ENCODE peak calls at places on chromosomes 12 and 14, in four cellular contexts. X, R, Y and O are unnamed samples.
A peak's percentile ranks its signal among the peaks of the same experiment; 100 is the strongest.

GRCh38 chr12:26803552-26803951 is 29.4 kb downstream of the ITPR2 start:
- DNase-seq in X (no peak), R (no peak), Y (no peak), O (no peak)

GRCh38 chr14:91140672-91141071 is 26.8 kb downstream of the DGLUCY start:
- DNase-seq in X (no peak), R (no peak), Y (no peak), O (no peak)

GRCh38 chr14:61472025-61472672 is 150.8 kb downstream of the PRKCH start:
- DNase-seq in X (peak; percentile 43), R (peak; percentile 76), Y (peak; percentile 54), O (peak; percentile 60)

GRCh38 chr14:61466905-61467280 is 145.5 kb downstream of the PRKCH start:
- DNase-seq in X (no peak), R (no peak), Y (no peak), O (no peak)

GRCh38 chr14:77140343-77140936 is 1.2 kb downstream of the ZDHHC22 start:
- DNase-seq in X (no peak), R (no peak), Y (no peak), O (no peak)

GRCh38 chr12:83818888-83819287 is 1093.7 kb downstream of the SLC6A15 start:
- DNase-seq in X (peak; percentile 69), R (no peak), Y (no peak), O (no peak)

GRCh38 chr14:104749111-104749649 is 3.8 kb upstream of the SIVA1 start:
- DNase-seq in X (peak; percentile 84), R (no peak), Y (no peak), O (no peak)

GRCh38 chr12:26620907-26621306 is 212.1 kb downstream of the ITPR2 start:
- DNase-seq in X (no peak), R (no peak), Y (no peak), O (no peak)

GRCh38 chr14:68177728-68178127 is 358.1 kb downstream of the RAD51B start:
- DNase-seq in X (no peak), R (no peak), Y (no peak), O (no peak)

GRCh38 chr14:34682787-34683321 is 31.5 kb downstream of the CFL2 start:
- DNase-seq in X (no peak), R (no peak), Y (no peak), O (no peak)

GRCh38 chr14:90111895-90112534 is 50.2 kb downstream of the KCNK13 start:
- DNase-seq in X (no peak), R (no peak), Y (no peak), O (no peak)

GRCh38 chr12:45343269-45344051 is 127.6 kb downstream of the ANO6 start:
- DNase-seq in X (peak; percentile 24), R (no peak), Y (peak; percentile 15), O (no peak)

GRCh38 chr12:132236930-132237771 is 92.2 kb downstream of the GALNT9 start:
- DNase-seq in X (no peak), R (no peak), Y (no peak), O (no peak)

GRCh38 chr12:15563683-15564082 is 225.5 kb downstream of the EPS8 start:
- DNase-seq in X (no peak), R (peak; percentile 46), Y (no peak), O (no peak)

GRCh38 chr14:73751157-73751691 is 37.0 kb upstream of the PNMA1 start:
- DNase-seq in X (no peak), R (no peak), Y (no peak), O (no peak)

GRCh38 chr12:51592034-51592705 is 1.1 kb downstream of the SCN8A start:
- DNase-seq in X (peak; percentile 7), R (no peak), Y (no peak), O (no peak)

GRCh38 chr14:56810341-56810740 is at the start of gene OTX2:
- DNase-seq in X (no peak), R (no peak), Y (no peak), O (no peak)

GRCh38 chr12:102481705-102482104 is 1.3 kb upstream of the IGF1 start:
- DNase-seq in X (no peak), R (no peak), Y (no peak), O (no peak)

GRCh38 chr12:131331148-131331750 is 377.5 kb downstream of the ADGRD1 start:
- DNase-seq in X (no peak), R (no peak), Y (no peak), O (no peak)

GRCh38 chr14:105492966-105493871 is 2.2 kb downstream of the TEDC1 start:
- DNase-seq in X (peak; percentile 7), R (no peak), Y (no peak), O (no peak)

GRCh38 chr12:96338852-96339478 is 61.3 kb downstream of the CDK17 start:
- DNase-seq in X (peak; percentile 13), R (no peak), Y (no peak), O (no peak)

GRCh38 chr12:31496257-31496656 is 94.7 kb downstream of the DENND5B start:
- DNase-seq in X (no peak), R (no peak), Y (no peak), O (no peak)

GRCh38 chr12:31494455-31494854 is 96.5 kb downstream of the DENND5B start:
- DNase-seq in X (no peak), R (no peak), Y (no peak), O (no peak)

GRCh38 chr12:31491819-31492598 is 98.9 kb downstream of the DENND5B start:
- DNase-seq in X (peak; percentile 39), R (no peak), Y (no peak), O (no peak)

GRCh38 chr12:31491395-31491794 is 99.5 kb downstream of the DENND5B start:
- DNase-seq in X (no peak), R (no peak), Y (no peak), O (no peak)

DNA sequence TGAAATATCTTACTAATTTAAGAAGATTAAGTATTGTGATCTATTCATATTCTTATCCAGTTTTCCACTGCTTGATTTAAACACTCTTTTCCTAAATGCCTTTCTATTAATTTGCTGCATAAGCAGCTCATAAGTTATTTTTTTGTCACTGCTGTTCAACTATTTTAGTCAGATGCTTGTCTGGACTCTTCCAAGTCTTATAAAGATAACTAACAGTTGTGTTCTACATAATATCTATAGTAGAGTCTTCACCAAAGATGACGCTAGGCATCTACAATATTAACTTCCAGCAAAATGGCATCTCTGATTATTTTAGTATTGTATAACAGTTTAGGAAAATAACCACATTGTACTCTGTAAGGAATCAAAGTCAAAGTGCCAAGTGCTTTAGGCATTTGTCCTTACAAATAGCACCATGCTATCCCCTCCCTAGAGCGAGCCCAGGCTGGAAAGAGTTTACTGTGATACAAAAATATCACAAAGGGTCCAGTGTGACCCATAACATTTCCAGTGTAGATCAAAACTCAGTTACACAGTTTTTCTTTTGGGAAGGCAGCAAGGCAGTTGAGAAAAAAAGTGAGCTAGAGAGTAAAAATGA is 98.2 kb downstream of the DENND5B start:
- DNase-seq in X (no peak), R (no peak), Y (no peak), O (no peak)
- H3K27ac ChIP-seq in X (no peak overlapping the region), R (no peak overlapping the region), Y (peak overlapping the region; percentile 19), O (no peak overlapping the region)

GRCh38 chr12:69903548-69903947 is 78.5 kb downstream of the MYRFL start:
- DNase-seq in X (no peak), R (no peak), Y (no peak), O (no peak)
- TF ChIP-seq CTCF in X (no peak), R (no peak), Y (no peak), O (no peak)

GRCh38 chr14:31966896-31967668 is 110.0 kb upstream of the ARHGAP5 start:
- DNase-seq in X (no peak), R (no peak), Y (no peak), O (no peak)
- H3K27ac ChIP-seq in X (peak overlapping the region; percentile 79), R (no peak overlapping the region), Y (no peak overlapping the region), O (no peak overlapping the region)

DNA sequence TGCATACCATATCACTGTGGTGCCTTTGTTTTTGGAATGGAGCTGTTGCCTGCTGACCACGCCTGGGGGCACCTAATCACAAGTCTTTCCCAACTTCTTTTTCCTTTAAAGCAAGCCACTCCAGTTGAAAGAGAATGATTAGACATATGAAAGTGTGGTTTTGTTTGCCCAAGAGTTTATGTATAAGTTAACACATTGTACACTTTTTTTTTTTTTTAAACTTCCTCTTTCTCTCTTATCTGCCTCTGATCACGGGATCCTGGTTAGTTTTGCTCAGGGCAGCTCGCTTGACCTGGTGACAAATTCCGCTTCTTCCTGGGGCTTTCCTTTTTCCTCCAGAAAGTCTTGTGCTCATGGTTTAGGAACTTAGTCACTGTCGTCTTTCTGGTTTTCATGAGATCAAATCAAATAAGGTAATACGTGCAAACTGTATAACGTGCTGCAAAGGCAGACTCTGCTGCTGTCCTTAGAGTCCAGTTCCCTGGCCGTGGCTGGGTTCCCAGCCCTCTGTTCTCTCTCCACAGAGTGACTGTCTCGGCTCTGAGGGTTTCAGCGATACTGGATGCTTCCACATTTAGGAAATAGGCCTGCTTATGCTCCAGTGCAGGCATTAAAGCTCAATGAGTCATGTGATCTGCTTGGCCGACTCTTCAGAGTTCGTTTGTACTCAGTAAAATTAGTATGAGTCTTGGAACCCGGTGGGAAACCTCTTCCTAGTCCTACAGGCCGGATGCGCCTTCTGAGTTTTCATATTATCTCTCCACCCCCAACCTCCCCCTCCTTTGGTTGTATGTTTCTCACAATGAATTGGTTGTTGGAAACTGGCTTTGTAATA is 15.2 kb downstream of the RASSF3 start:
- DNase-seq in X (peak; percentile 81), R (no peak), Y (peak; percentile 81), O (no peak)
- TF ChIP-seq CTCF in X (no peak), R (no peak), Y (no peak), O (no peak)

DNA sequence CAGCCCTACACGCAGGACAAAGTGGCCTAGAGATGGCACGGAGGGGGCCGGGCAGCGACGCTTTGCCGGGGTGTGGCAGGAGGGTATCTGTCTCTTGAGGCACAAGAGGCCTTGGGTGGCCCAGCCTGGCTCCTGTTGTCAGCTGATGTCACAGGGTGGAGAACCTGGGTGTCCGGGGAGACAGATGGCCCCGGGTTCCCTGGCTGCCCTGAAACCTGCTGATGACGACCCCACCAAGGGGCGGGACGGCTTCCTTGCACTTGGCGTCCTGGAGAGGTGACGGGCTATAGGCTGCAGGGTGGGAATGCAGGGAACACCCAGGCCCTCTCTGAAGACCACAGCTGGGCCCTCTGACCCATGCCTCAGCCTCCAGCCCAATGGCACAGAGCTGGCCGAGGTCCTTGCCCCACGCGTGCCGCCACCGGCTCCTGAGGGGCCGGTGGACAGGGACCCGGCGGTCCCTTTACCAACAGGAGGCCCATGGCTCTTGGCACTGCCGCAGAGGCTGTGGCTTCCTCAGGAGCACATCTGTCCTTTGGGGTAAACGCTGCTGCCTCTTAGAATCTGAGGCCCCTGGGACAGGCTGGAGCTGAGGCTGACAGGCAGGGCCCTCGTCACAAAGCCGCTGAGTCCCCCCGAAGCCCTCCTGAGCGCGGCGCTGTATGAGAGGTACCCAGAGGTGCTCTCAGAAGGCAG is 16.4 kb downstream of the TRMT61A start:
- DNase-seq in X (no peak), R (no peak), Y (no peak), O (no peak)
- H3K27ac ChIP-seq in X (no peak overlapping the region), R (no peak overlapping the region), Y (peak overlapping the region; percentile 4), O (no peak overlapping the region)

GRCh38 chr12:110353211-110353965 is 50.1 kb downstream of the ANAPC7 start:
- DNase-seq in X (no peak), R (no peak), Y (no peak), O (no peak)

GRCh38 chr12:110351119-110351518 is 52.4 kb downstream of the ANAPC7 start:
- DNase-seq in X (no peak), R (no peak), Y (no peak), O (no peak)

GRCh38 chr12:110354172-110354780 is 49.2 kb downstream of the ANAPC7 start:
- DNase-seq in X (no peak), R (no peak), Y (no peak), O (no peak)

GRCh38 chr12:110352401-110352800 is 51.1 kb downstream of the ANAPC7 start:
- DNase-seq in X (no peak), R (no peak), Y (no peak), O (no peak)

GRCh38 chr12:110355080-110355479 is 48.4 kb downstream of the ANAPC7 start:
- DNase-seq in X (no peak), R (peak; percentile 29), Y (no peak), O (peak; percentile 30)
- TF ChIP-seq CTCF in X (peak; percentile 26), R (peak; percentile 68), Y (no peak), O (peak; percentile 36)